ENCODE peak calls at places on chromosomes 2 and 18, in nine cellular contexts. J, Z, Q, F, M, C, D, A and P are unnamed samples.

GRCh38 chr2:25548587-25548986 is 124.8 kb downstream of the DTNB start:
- DNase-seq in A (no peak), F (no peak), Z (no peak), D (no peak), Q (no peak), M (no peak), C (no peak), J (no peak), P (no peak)

GRCh38 chr18:1998121-1998520 is 573.2 kb downstream of the METTL4 start:
- DNase-seq in Q (no peak), A (no peak), D (no peak), C (no peak), J (no peak), M (no peak), F (no peak), Z (no peak), P (no peak)

GRCh38 chr18:24543408-24544140 is 83.1 kb downstream of the HRH4 start:
- DNase-seq in C (no peak), J (no peak), D (no peak), A (no peak), M (no peak), Z (no peak), Q (no peak), F (no peak), P (no peak)

GRCh38 chr2:3913252-3913651 is 209.9 kb downstream of the DCDC2C start:
- DNase-seq in M (no peak), A (no peak), Q (no peak), Z (no peak), J (no peak), F (no peak), C (no peak), D (no peak), P (no peak)

GRCh38 chr2:95040470-95040869 is 15.0 kb downstream of the MAL start:
- DNase-seq in C (no peak), J (no peak), Q (no peak), M (no peak), A (no peak), Z (no peak), D (no peak), F (no peak), P (no peak)

GRCh38 chr2:204909791-204910190 is 364.5 kb downstream of the PARD3B start:
- DNase-seq in C (no peak), M (no peak), D (no peak), Z (no peak), Q (no peak), J (no peak), A (peak), F (no peak), P (no peak)

GRCh38 chr2:227782804-227783203 is 30.8 kb upstream of the CCL20 start:
- DNase-seq in D (no peak), Z (no peak), C (no peak), M (no peak), J (no peak), F (no peak), Q (no peak), A (no peak), P (no peak)

GRCh38 chr2:6054394-6054732 is 362.2 kb downstream of the SOX11 start:
- DNase-seq in Q (no peak), J (no peak), C (no peak), M (no peak), D (no peak), Z (no peak), F (no peak), A (no peak), P (no peak)

GRCh38 chr18:21897811-21898210 is 157.2 kb downstream of the MIB1 start:
- DNase-seq in Q (no peak), Z (no peak), J (no peak), M (peak), F (peak), D (no peak), C (peak), A (peak), P (peak)

GRCh38 chr18:37604032-37604431 is 38.4 kb upstream of the CELF4 start:
- DNase-seq in M (no peak), A (no peak), Q (no peak), D (no peak), Z (no peak), J (no peak), F (no peak), C (no peak), P (no peak)

GRCh38 chr2:68281988-68282387 is 29.7 kb upstream of the PPP3R1 start:
- DNase-seq in Q (no peak), D (no peak), Z (no peak), J (no peak), M (no peak), A (no peak), C (no peak), F (no peak), P (no peak)

GRCh38 chr18:67132919-67133318 is 383.6 kb downstream of the DSEL start:
- DNase-seq in Q (no peak), A (no peak), M (no peak), C (no peak), J (no peak), Z (no peak), F (no peak), D (no peak), P (no peak)

GRCh38 chr2:46335404-46335965 is 38.3 kb downstream of the EPAS1 start:
- DNase-seq in D (no peak), Q (peak), J (no peak), A (peak), Z (no peak), F (peak), C (peak), M (no peak), P (no peak)

GRCh38 chr18:47149457-47150028 is 757 bp downstream of the HDHD2 start:
- DNase-seq in F (peak), A (peak), Q (no peak), C (no peak), Z (no peak), J (no peak), D (no peak), M (peak), P (peak)

GRCh38 chr2:234269769-234270204 is 219.3 kb downstream of the SPP2 start:
- DNase-seq in D (no peak), J (no peak), Z (no peak), F (no peak), M (no peak), Q (no peak), A (peak), C (peak), P (no peak)

GRCh38 chr2:124798551-124798950 is 773.5 kb downstream of the CNTNAP5 start:
- DNase-seq in M (no peak), F (no peak), D (no peak), J (no peak), Q (no peak), Z (no peak), C (no peak), A (no peak), P (no peak)

GRCh38 chr2:231362785-231363184 is 32.7 kb upstream of the B3GNT7 start:
- DNase-seq in M (no peak), A (no peak), C (no peak), J (peak), D (no peak), Q (no peak), Z (no peak), F (no peak), P (no peak)

GRCh38 chr18:53567935-53568574 is 656.4 kb downstream of the MBD2 start:
- DNase-seq in F (peak), D (no peak), C (peak), Z (no peak), M (peak), Q (no peak), A (peak), J (no peak), P (peak)

GRCh38 chr2:238924496-238925195 is 76.8 kb downstream of the TWIST2 start:
- DNase-seq in M (no peak), D (no peak), C (no peak), F (no peak), Q (no peak), J (no peak), A (no peak), Z (no peak), P (no peak)

GRCh38 chr2:71479261-71479660 is 25.9 kb downstream of the DYSF start:
- DNase-seq in D (no peak), J (no peak), A (no peak), F (no peak), Q (no peak), Z (no peak), C (no peak), M (no peak), P (no peak)

GRCh38 chr18:524496-524895 is 24.0 kb upstream of the COLEC12 start:
- DNase-seq in M (no peak), Z (no peak), Q (no peak), F (no peak), J (no peak), C (peak), A (peak), D (no peak), P (no peak)